ENCODE peak calls at places on chromosomes 2 and 18, in nine cellular contexts. O is GM04503; B is stromal cell of bone marrow; P is EH; J is AG04449; N is GM20000; E is activated CD8-positive, alpha-beta memory T cell treated with anti-CD3 and anti-CD28 coated beads, Interleukin-2, amount 10 ng/mL, durations not matched to agents 7 days and 5 days; H is stimulated activated CD4-positive, alpha-beta T cell treated with anti-CD3 and anti-CD28 coated beads, Interleukin-12 subunit alpha, Interleukin-12 subunit beta, amount 100 ng/mL, for 4 hours; S is endothelial cell. I is an unnamed sample.

GRCh38 chr18:52701219-52701935 is 361.4 kb downstream of the DCC start:
- DNase-seq in O (no peak), B (no peak), P (no peak), J (no peak), N (no peak), E (no peak), H (no peak), S (no peak), I (no peak)

GRCh38 chr2:188425266-188425665 is 133.6 kb downstream of the GULP1 start:
- DNase-seq in O (no peak), B (no peak), P (peak; percentile 63), J (no peak), N (no peak), E (no peak), H (no peak), S (no peak), I (no peak)

GRCh38 chr2:97348265-97348664 is 235.3 kb downstream of the ANKRD36 start:
- DNase-seq in O (no peak), B (no peak), P (no peak), J (no peak), N (no peak), E (peak; percentile 27), H (no peak), S (no peak), I (no peak)

GRCh38 chr2:127437781-127438726 is 19.8 kb downstream of the PROC start:
- DNase-seq in O (no peak), B (no peak), P (no peak), J (no peak), N (no peak), E (no peak), H (no peak), S (no peak), I (no peak)

GRCh38 chr2:58834404-58834803 is 593.3 kb upstream of the FANCL start:
- DNase-seq in O (no peak), B (peak; percentile 2), P (peak; percentile 58), J (peak; percentile 2), N (peak; percentile 4), E (no peak), H (no peak), S (peak; percentile 64), I (no peak)

GRCh38 chr2:96970910-96971309 is 15.5 kb downstream of the FAM178B start:
- DNase-seq in O (no peak), B (no peak), P (no peak), J (no peak), N (no peak), E (no peak), H (no peak), S (no peak), I (no peak)

GRCh38 chr2:69138793-69139510 is 126.0 kb downstream of the ANTXR1 start:
- DNase-seq in O (peak; percentile 42), B (peak; percentile 69), P (peak; percentile 86), J (no peak), N (no peak), E (no peak), H (no peak), S (no peak), I (no peak)

GRCh38 chr2:38907743-38908562 is 18.3 kb downstream of the ARHGEF33 start:
- DNase-seq in O (no peak), B (no peak), P (peak; percentile 5), J (no peak), N (peak; percentile 61), E (peak; percentile 51), H (no peak), S (no peak), I (peak; percentile 14)

GRCh38 chr18:54672846-54673475 is 81.9 kb downstream of the DYNAP start:
- DNase-seq in O (no peak), B (no peak), P (no peak), J (no peak), N (no peak), E (no peak), H (no peak), S (no peak), I (no peak)

GRCh38 chr2:223647258-223647952 is 45.2 kb upstream of the SCG2 start:
- DNase-seq in O (no peak), B (no peak), P (peak; percentile 55), J (no peak), N (peak; percentile 14), E (no peak), H (no peak), S (no peak), I (no peak)

GRCh38 chr18:34357944-34358580 is 133.3 kb upstream of the NOL4 start:
- DNase-seq in O (no peak), B (no peak), P (no peak), J (no peak), N (no peak), E (no peak), H (no peak), S (no peak), I (no peak)

GRCh38 chr2:235333076-235333475 is 160.8 kb upstream of the AGAP1 start:
- DNase-seq in O (no peak), B (no peak), P (peak; percentile 49), J (no peak), N (no peak), E (no peak), H (no peak), S (no peak), I (no peak)

GRCh38 chr2:216920150-216920846 is 60.4 kb upstream of the TNP1 start:
- DNase-seq in O (no peak), B (no peak), P (no peak), J (no peak), N (no peak), E (no peak), H (no peak), S (no peak), I (no peak)

GRCh38 chr2:8168876-8169275 is 513.0 kb upstream of the ID2 start:
- DNase-seq in O (no peak), B (no peak), P (peak; percentile 16), J (no peak), N (no peak), E (no peak), H (no peak), S (no peak), I (no peak)

GRCh38 chr2:1070601-1071000 is 120.0 kb downstream of the SNTG2 start:
- DNase-seq in O (no peak), B (no peak), P (no peak), J (no peak), N (no peak), E (no peak), H (no peak), S (no peak), I (no peak)

GRCh38 chr2:124753842-124754241 is 728.8 kb downstream of the CNTNAP5 start:
- DNase-seq in O (no peak), B (no peak), P (no peak), J (no peak), N (no peak), E (no peak), H (no peak), S (no peak), I (no peak)

GRCh38 chr2:229454934-229455631 is 184.0 kb upstream of the PID1 start:
- DNase-seq in O (peak; percentile 29), B (peak; percentile 38), P (peak; percentile 93), J (peak; percentile 12), N (no peak), E (no peak), H (no peak), S (no peak), I (no peak)

GRCh38 chr2:101697124-101697793 is at the start of gene MAP4K4:
- DNase-seq in O (peak; percentile 49), B (peak; percentile 81), P (peak; percentile 90), J (peak; percentile 24), N (peak; percentile 77), E (peak; percentile 77), H (peak; percentile 75), S (peak; percentile 75), I (peak; percentile 45)

GRCh38 chr2:161237397-161238263 is 70.6 kb upstream of the PSMD14 start:
- DNase-seq in O (no peak), B (peak; percentile 13), P (peak; percentile 57), J (no peak), N (peak; percentile 52), E (peak; percentile 55), H (peak; percentile 41), S (peak; percentile 45), I (peak; percentile 19)

GRCh38 chr2:187658952-187659525 is 104.8 kb upstream of the TFPI start:
- DNase-seq in O (no peak), B (peak; percentile 6), P (peak; percentile 43), J (no peak), N (no peak), E (no peak), H (no peak), S (peak; percentile 18), I (no peak)

GRCh38 chr2:53130441-53130943 is 637.1 kb upstream of the CHAC2 start:
- DNase-seq in O (peak; percentile 46), B (peak; percentile 91), P (peak; percentile 54), J (peak; percentile 40), N (no peak), E (no peak), H (no peak), S (no peak), I (no peak)

GRCh38 chr2:109726666-109727270 is 67.3 kb upstream of the RGPD5 start:
- DNase-seq in O (no peak), B (no peak), P (no peak), J (no peak), N (no peak), E (no peak), H (no peak), S (no peak), I (no peak)

GRCh38 chr2:188404341-188405004 is 112.8 kb downstream of the GULP1 start:
- DNase-seq in O (no peak), B (no peak), P (peak; percentile 57), J (no peak), N (no peak), E (no peak), H (no peak), S (no peak), I (no peak)

GRCh38 chr2:84899181-84899580 is 6.3 kb upstream of the TMSB10 start:
- DNase-seq in O (no peak), B (no peak), P (no peak), J (no peak), N (no peak), E (no peak), H (no peak), S (no peak), I (no peak)

GRCh38 chr2:218301176-218301819 is 9.0 kb upstream of the TMBIM1 start:
- DNase-seq in O (no peak), B (peak; percentile 56), P (peak; percentile 80), J (no peak), N (peak; percentile 74), E (peak; percentile 94), H (peak; percentile 77), S (peak; percentile 91), I (no peak)

GRCh38 chr18:77361382-77361781 is 111.7 kb downstream of the GALR1 start:
- DNase-seq in O (no peak), B (no peak), P (no peak), J (no peak), N (no peak), E (no peak), H (no peak), S (no peak), I (no peak)

GRCh38 chr2:232927041-232927792 is 57.2 kb downstream of the SNORC start:
- DNase-seq in O (no peak), B (no peak), P (peak; percentile 5), J (no peak), N (peak; percentile 51), E (no peak), H (no peak), S (peak; percentile 11), I (no peak)

GRCh38 chr2:10525573-10526265 is 77.6 kb upstream of the ODC1 start:
- DNase-seq in O (no peak), B (no peak), P (no peak), J (no peak), N (no peak), E (no peak), H (no peak), S (no peak), I (no peak)

GRCh38 chr2:42036413-42036812 is 11.4 kb upstream of the PKDCC start:
- DNase-seq in O (no peak), B (no peak), P (no peak), J (no peak), N (no peak), E (no peak), H (no peak), S (no peak), I (no peak)

GRCh38 chr2:209044307-209044706 is 379.5 kb upstream of the MAP2 start:
- DNase-seq in O (no peak), B (no peak), P (no peak), J (no peak), N (no peak), E (no peak), H (no peak), S (no peak), I (no peak)

GRCh38 chr2:54641988-54642387 is 81.5 kb upstream of the EML6 start:
- DNase-seq in O (no peak), B (no peak), P (no peak), J (no peak), N (no peak), E (no peak), H (no peak), S (no peak), I (no peak)